ENCODE peak calls at places on chromosome 4, in seven cellular contexts. A is tibial nerve, N is left ventricle myocardium inferior, C is cardiac muscle cell, S is mesendoderm, P is kidney, U is H9. D is an unnamed sample.
A peak's percentile ranks its signal among the peaks of the same experiment; 100 is the strongest.

GRCh38 chr4:56768772-56769171 is 52.7 kb downstream of the SPINK2 start:
- DNase-seq in A (no peak), S (no peak), U (peak; percentile 38), C (no peak), P (no peak), N (no peak), D (no peak)

GRCh38 chr4:176187610-176188009 is 7.8 kb downstream of the SPATA4 start:
- DNase-seq in C (no peak), P (no peak), U (no peak), A (no peak), S (no peak), N (no peak), D (no peak)

GRCh38 chr4:69718376-69719293 is 41.8 kb downstream of the SULT1B1 start:
- DNase-seq in A (no peak), U (no peak), N (no peak), P (no peak), S (no peak), C (no peak), D (no peak)

GRCh38 chr4:27084685-27085356 is 224.2 kb downstream of the STIM2 start:
- DNase-seq in N (peak; percentile 24), A (no peak), P (no peak), S (peak; percentile 87), C (peak; percentile 65), U (peak; percentile 74), D (peak; percentile 23)

GRCh38 chr4:79855081-79855480 is 217.9 kb downstream of the ANTXR2 start:
- DNase-seq in S (no peak), N (no peak), U (no peak), A (no peak), P (no peak), C (no peak), D (no peak)

GRCh38 chr4:148574502-148574901 is 132.3 kb upstream of the NR3C2 start:
- DNase-seq in C (no peak), P (no peak), S (peak; percentile 63), U (no peak), N (no peak), A (no peak), D (no peak)

GRCh38 chr4:158624889-158625478 is 46.7 kb downstream of the C4orf46 start:
- DNase-seq in U (peak; percentile 26), S (peak; percentile 71), N (no peak), C (peak; percentile 59), A (peak; percentile 57), P (no peak), D (peak; percentile 23)

GRCh38 chr4:26238782-26239647 is 81.8 kb upstream of the RBPJ start:
- DNase-seq in N (no peak), P (no peak), U (no peak), A (peak; percentile 43), C (no peak), S (peak; percentile 16), D (no peak)

GRCh38 chr4:87114245-87115062 is 106.0 kb downstream of the KLHL8 start:
- DNase-seq in S (peak; percentile 86), N (no peak), U (peak; percentile 77), A (no peak), P (no peak), C (no peak), D (no peak)

GRCh38 chr4:87220094-87220831 is at the start of gene KLHL8:
- DNase-seq in N (peak; percentile 89), P (peak; percentile 95), U (peak; percentile 89), C (peak; percentile 90), A (peak; percentile 63), S (peak; percentile 93), D (peak; percentile 88)

GRCh38 chr4:133151301-133151680 is 2.2 kb downstream of the PCDH10 start:
- DNase-seq in N (no peak), C (peak; percentile 39), A (no peak), P (peak; percentile 73), U (no peak), S (peak; percentile 60), D (no peak)

GRCh38 chr4:16573181-16573580 is 325.3 kb downstream of the LDB2 start:
- DNase-seq in S (no peak), N (no peak), P (no peak), A (peak; percentile 22), U (no peak), C (no peak), D (no peak)

GRCh38 chr4:51943221-51943620 is 76.9 kb downstream of the LRRC66 start:
- DNase-seq in A (no peak), C (no peak), U (no peak), N (no peak), S (peak; percentile 16), P (no peak), D (no peak)

GRCh38 chr4:77880784-77881183 is 18.2 kb downstream of the MRPL1 start:
- DNase-seq in C (no peak), U (no peak), P (no peak), S (peak; percentile 2), N (no peak), A (no peak), D (no peak)

GRCh38 chr4:181597766-181598165 is 645.4 kb upstream of the TENM3 start:
- DNase-seq in C (no peak), U (no peak), S (no peak), A (no peak), P (no peak), N (no peak), D (no peak)

DNA sequence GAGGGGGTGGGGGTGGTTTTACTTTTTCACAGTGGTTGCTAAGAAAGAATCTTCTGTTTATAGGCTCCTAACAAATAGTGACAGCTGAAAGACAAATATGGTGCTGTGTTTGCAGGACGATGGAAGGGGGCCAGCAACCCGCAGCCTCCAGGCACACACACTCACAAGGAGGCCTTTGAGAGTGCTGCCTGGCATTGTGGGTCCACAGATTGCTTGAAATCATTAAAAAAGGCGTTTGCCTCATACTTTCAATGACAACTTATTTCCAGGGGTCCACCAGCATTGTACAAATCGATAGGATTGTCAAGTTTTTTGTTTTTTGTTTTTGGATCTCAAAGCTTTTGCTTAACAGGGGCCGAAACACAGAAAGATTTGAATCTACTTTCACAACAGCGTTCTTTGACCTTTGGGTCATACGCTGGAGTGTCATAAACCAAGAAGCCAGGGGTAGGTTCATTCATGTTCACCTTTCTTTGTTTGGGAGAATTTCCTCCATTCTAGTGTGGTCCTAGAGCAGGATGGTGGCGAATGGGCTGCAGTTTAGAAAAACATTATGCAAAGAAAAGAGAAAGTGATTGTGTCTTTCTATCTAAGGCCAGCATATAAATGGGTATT is 32.6 kb upstream of the PDLIM3 start:
- DNase-seq in P (peak; percentile 75), A (no peak), C (no peak), N (peak; percentile 73), S (peak; percentile 40), U (no peak), D (peak; percentile 45)
- H3K4me1 ChIP-seq in P (peaks cover 3% of the 10 kb centered on the region), A (peaks cover 23% of the 10 kb centered on the region), C (peaks cover 27% of the 10 kb centered on the region), N (peaks cover 46% of the 10 kb centered on the region), S (peaks cover 2% of the 10 kb centered on the region), U (no peaks in the 10 kb centered on the region), D (peaks cover 20% of the 10 kb centered on the region)

GRCh38 chr4:93828830-93829530 is 427 bp downstream of the ATOH1 start:
- DNase-seq in A (no peak), C (peak; percentile 52), P (peak; percentile 74), S (peak; percentile 44), N (no peak), U (peak; percentile 73), D (no peak)

GRCh38 chr4:93834371-93835066 is 6.0 kb downstream of the ATOH1 start:
- DNase-seq in N (no peak), U (peak; percentile 71), C (peak; percentile 48), A (no peak), P (peak; percentile 57), S (peak; percentile 61), D (no peak)

GRCh38 chr4:93829531-93830089 is 1.1 kb downstream of the ATOH1 start:
- DNase-seq in N (no peak), U (peak; percentile 50), S (peak; percentile 36), P (no peak), A (no peak), C (peak; percentile 29), D (no peak)

GRCh38 chr4:93830090-93830818 is 1.7 kb downstream of the ATOH1 start:
- DNase-seq in S (no peak), N (no peak), P (no peak), U (no peak), A (no peak), C (peak; percentile 18), D (no peak)

DNA sequence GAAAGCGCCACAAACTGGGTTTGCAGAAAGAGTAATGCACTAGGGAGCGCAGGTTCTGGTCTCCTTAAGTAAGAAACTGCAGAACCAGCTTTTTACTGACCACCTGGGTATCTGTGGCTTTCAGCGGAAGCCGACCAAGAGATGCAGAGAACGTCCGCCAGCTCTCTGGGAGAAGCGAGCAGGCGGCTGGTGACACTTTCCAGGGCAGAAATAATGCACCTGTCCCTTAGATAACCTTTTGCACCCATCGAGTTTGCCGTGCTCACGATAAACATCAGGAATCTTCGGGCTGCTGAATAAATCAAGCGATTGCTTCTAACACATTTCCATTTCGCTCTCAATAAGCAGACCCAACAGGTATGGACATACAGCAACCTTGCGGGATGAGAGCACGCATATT is 3.5 kb downstream of the ATOH1 start:
- DNase-seq in U (peak; percentile 59), S (peak; percentile 36), N (no peak), P (no peak), A (no peak), C (peak; percentile 10), D (no peak)
- H3K4me1 ChIP-seq in U (peaks cover 2% of the 10 kb centered on the region), S (peaks cover 2% of the 10 kb centered on the region), N (peaks cover 36% of the 10 kb centered on the region), P (peaks cover 9% of the 10 kb centered on the region), A (peaks cover 51% of the 10 kb centered on the region), C (peaks cover 13% of the 10 kb centered on the region), D (peaks cover 19% of the 10 kb centered on the region)

GRCh38 chr4:153521995-153522799 is 56.0 kb downstream of the TMEM131L start:
- DNase-seq in A (no peak), S (peak; percentile 70), P (no peak), N (no peak), C (no peak), U (peak; percentile 61), D (no peak)

GRCh38 chr4:153522800-153523089 is 56.6 kb downstream of the TMEM131L start:
- DNase-seq in U (no peak), A (no peak), S (no peak), N (no peak), C (no peak), P (no peak), D (no peak)

GRCh38 chr4:153521467-153521866 is 55.3 kb downstream of the TMEM131L start:
- DNase-seq in P (no peak), U (no peak), N (no peak), C (no peak), A (no peak), S (no peak), D (no peak)

GRCh38 chr4:153523171-153523757 is 57.1 kb downstream of the TMEM131L start:
- DNase-seq in C (no peak), N (no peak), A (no peak), S (peak; percentile 76), P (no peak), U (no peak), D (no peak)

DNA sequence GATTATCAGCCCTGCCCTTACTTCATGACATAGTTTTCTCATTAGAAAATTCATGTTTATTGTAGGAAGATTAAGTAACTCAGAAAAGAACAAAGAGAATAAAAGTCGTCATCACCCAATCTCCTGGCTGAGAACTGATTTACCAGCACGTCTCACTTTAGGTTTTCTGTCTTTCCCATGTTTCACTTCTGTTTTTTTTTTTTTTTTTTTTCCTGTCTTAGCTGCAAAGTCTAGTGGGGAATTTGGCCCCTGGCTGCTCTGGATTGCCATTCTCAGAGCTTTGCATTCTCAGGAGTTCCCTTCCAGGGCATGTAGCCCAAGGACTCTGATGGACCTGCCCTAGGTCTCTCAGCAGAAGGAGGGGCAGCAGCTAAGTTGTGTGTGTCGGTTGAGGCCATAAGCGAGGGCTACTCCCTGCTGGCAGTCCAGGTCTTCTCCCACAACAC is 57.8 kb downstream of the TMEM131L start:
- DNase-seq in S (peak; percentile 78), U (no peak), N (no peak), A (no peak), C (no peak), P (no peak), D (no peak)
- H3K4me1 ChIP-seq in S (peaks cover 14% of the 10 kb centered on the region), U (peaks cover 3% of the 10 kb centered on the region), N (peaks cover 52% of the 10 kb centered on the region), A (peaks cover 28% of the 10 kb centered on the region), C (no peaks in the 10 kb centered on the region), P (no peaks in the 10 kb centered on the region), D (peaks cover 3% of the 10 kb centered on the region)

GRCh38 chr4:73045894-73046293 is 23.6 kb downstream of the COX18 start:
- DNase-seq in U (no peak), S (no peak), C (no peak), P (no peak), N (no peak), A (no peak), D (no peak)
- H3K4me1 ChIP-seq in U (no peaks in the 10 kb centered on the region), S (no peaks in the 10 kb centered on the region), C (no peaks in the 10 kb centered on the region), P (no peaks in the 10 kb centered on the region), N (no peaks in the 10 kb centered on the region), A (no peaks in the 10 kb centered on the region), D (no peaks in the 10 kb centered on the region)

D was measured in testis.